ENCODE peak calls at places on chromosomes 6 and 20, in four cellular contexts. C, P, F and H are unnamed samples.

GRCh38 chr20:17710379-17711305 is 10.9 kb downstream of the BANF2 start:
- DNase-seq in C (peak), P (peak), F (no peak), H (no peak)

GRCh38 chr6:166258854-166259276 is 49.3 kb downstream of the PRR18 start:
- DNase-seq in C (peak), P (no peak), F (no peak), H (no peak)

GRCh38 chr6:168109171-168109570 is 30.2 kb upstream of the FRMD1 start:
- DNase-seq in C (no peak), P (no peak), F (no peak), H (no peak)

GRCh38 chr20:14401479-14402138 is 64.2 kb upstream of the FLRT3 start:
- DNase-seq in C (no peak), P (no peak), F (no peak), H (no peak)

GRCh38 chr20:58907481-58908137 is 55.1 kb downstream of the GNAS start:
- DNase-seq in C (peak), P (peak), F (no peak), H (peak)

GRCh38 chr6:157461000-157461915 is 80.3 kb downstream of the ZDHHC14 start:
- DNase-seq in C (peak), P (peak), F (no peak), H (peak)

GRCh38 chr20:63116412-63117106 is 99.4 kb downstream of the YTHDF1 start:
- DNase-seq in C (peak), P (no peak), F (peak), H (no peak)

GRCh38 chr6:141744194-141744925 is 388.4 kb upstream of the GJE1 start:
- DNase-seq in C (no peak), P (no peak), F (no peak), H (no peak)

DNA sequence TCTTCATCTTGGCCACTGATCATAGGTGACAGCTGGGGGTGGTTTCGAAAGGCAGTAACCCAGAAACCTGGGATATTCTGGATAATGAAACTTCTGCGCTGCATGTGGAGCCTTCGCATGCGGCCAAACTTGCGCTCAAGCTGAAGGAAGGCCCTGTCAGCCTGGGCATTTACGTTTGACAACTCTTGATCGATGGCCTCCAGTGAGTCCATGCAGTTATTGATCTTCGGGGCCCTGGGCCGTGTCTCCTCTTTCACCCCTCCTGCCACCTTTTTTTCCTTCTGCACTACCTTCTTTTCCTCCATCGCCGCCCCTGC is 729 bp downstream of the TSPYL4 start:
- DNase-seq in C (no peak), P (no peak), F (no peak), H (no peak)
- TF ChIP-seq BRCA1 in C (no peak), P (no peak), F (no peak), H (no peak)

GRCh38 chr6:111806561-111807497 is 66.4 kb downstream of the FYN start:
- DNase-seq in C (no peak), P (no peak), F (no peak), H (no peak)
- TF ChIP-seq BRCA1 in C (no peak), P (no peak), F (no peak), H (no peak)

GRCh38 chr20:24470031-24470781 is 777 bp downstream of the SYNDIG1 start:
- DNase-seq in C (no peak), P (no peak), F (peak), H (no peak)

GRCh38 chr20:24472426-24472825 is 3.0 kb downstream of the SYNDIG1 start:
- DNase-seq in C (no peak), P (no peak), F (no peak), H (no peak)

GRCh38 chr20:24468401-24469115 is 871 bp upstream of the SYNDIG1 start:
- DNase-seq in C (no peak), P (no peak), F (no peak), H (no peak)

GRCh38 chr20:24470782-24471582 is 1.6 kb downstream of the SYNDIG1 start:
- DNase-seq in C (no peak), P (no peak), F (peak), H (no peak)

DNA sequence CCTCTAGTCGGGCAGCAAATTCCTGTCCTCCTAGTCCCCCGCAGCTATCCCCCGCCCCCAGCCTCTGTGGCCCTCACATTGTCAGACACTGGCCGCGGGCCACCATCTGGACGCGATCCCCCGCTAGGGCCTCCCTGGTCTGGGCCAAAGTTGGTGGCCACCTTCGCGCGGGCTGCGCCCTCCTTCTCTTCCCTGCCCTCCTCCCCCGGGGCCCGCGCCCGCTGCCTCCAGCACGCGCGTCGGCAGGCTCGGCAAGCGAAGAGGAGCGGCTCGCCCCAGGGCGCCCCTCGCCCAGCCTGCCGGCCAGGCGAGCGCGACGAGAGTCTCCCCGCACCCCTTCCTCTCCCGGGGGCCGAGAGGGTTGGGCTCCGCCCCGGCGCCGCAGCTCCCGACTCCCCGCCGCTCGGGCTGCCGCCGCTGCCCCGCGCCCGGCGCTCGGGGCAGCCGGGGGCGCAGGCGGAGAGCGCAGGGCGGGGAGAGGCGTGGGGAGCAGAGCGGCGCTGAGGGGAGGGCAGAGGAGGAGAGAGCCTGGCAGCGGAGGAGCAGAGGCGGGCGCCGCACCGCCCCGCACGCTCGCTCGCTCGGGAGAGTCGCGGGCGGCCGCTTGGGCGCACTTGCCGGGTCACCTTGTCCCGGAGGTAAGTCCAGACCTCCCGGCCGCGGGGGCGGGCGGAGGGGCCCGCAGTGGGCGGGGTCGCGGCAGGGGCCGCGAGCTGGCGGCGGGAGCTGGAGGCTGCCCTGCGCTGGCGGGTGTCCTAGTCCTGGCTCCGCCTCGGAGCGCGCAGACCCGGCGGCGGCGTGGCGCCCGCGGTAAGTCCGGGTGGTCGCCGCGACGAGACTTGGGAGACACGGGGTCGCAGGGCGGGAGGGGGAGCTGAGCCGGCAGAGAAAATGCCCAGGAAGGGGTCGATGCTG is at the start of gene SYNDIG1:
- DNase-seq in C (no peak), P (no peak), F (peak), H (no peak)
- TF ChIP-seq BRCA1 in C (no peak), P (no peak), F (no peak), H (no peak)

GRCh38 chr6:44261581-44261980 is 3.8 kb downstream of the NFKBIE start:
- DNase-seq in C (no peak), P (no peak), F (no peak), H (no peak)

GRCh38 chr6:44264154-44265002 is 973 bp downstream of the NFKBIE start:
- DNase-seq in C (peak), P (no peak), F (no peak), H (no peak)

GRCh38 chr6:44265003-44265842 is at the start of gene NFKBIE:
- DNase-seq in C (peak), P (peak), F (peak), H (no peak)

GRCh38 chr6:44262467-44263356 is 2.6 kb downstream of the NFKBIE start:
- DNase-seq in C (no peak), P (no peak), F (no peak), H (no peak)

GRCh38 chr6:44263357-44264100 is 1.8 kb downstream of the NFKBIE start:
- DNase-seq in C (peak), P (no peak), F (no peak), H (no peak)
- TF ChIP-seq BRCA1 in C (no peak), P (no peak), F (no peak), H (no peak)

GRCh38 chr20:35444226-35444625 is 6.2 kb upstream of the GDF5 start:
- DNase-seq in C (no peak), P (no peak), F (no peak), H (no peak)

GRCh38 chr20:35447082-35447789 is 8.2 kb upstream of the CEP250 start:
- DNase-seq in C (peak), P (peak), F (peak), H (peak)

GRCh38 chr20:35446356-35447078 is 8.5 kb upstream of the GDF5 start:
- DNase-seq in C (no peak), P (no peak), F (no peak), H (no peak)

GRCh38 chr20:35437599-35437998 is 429 bp downstream of the GDF5 start:
- DNase-seq in C (no peak), P (no peak), F (no peak), H (no peak)

GRCh38 chr20:35443003-35443402 is 5.0 kb upstream of the GDF5 start:
- DNase-seq in C (no peak), P (no peak), F (no peak), H (no peak)
- TF ChIP-seq BRCA1 in C (no peak), P (no peak), F (no peak), H (no peak)

GRCh38 chr6:5765141-5765760 is 241.5 kb downstream of the NRN1 start:
- DNase-seq in C (no peak), P (no peak), F (no peak), H (no peak)

GRCh38 chr6:5762561-5762968 is 244.2 kb downstream of the NRN1 start:
- DNase-seq in C (no peak), P (no peak), F (no peak), H (no peak)

GRCh38 chr6:5764401-5764955 is 242.2 kb downstream of the NRN1 start:
- DNase-seq in C (no peak), P (no peak), F (no peak), H (peak)

GRCh38 chr6:5763407-5763806 is 243.3 kb downstream of the NRN1 start:
- DNase-seq in C (no peak), P (no peak), F (no peak), H (no peak)

GRCh38 chr6:5763871-5764270 is 242.9 kb downstream of the NRN1 start:
- DNase-seq in C (no peak), P (no peak), F (no peak), H (peak)
- TF ChIP-seq BRCA1 in C (no peak), P (no peak), F (no peak), H (no peak)

GRCh38 chr6:89888871-89889270 is 5.4 kb upstream of the GJA10 start:
- DNase-seq in C (no peak), P (no peak), F (no peak), H (no peak)

GRCh38 chr6:89887452-89888137 is 6.7 kb upstream of the GJA10 start:
- DNase-seq in C (no peak), P (no peak), F (peak), H (no peak)

GRCh38 chr6:89888138-89888514 is 6.1 kb upstream of the GJA10 start:
- DNase-seq in C (no peak), P (no peak), F (no peak), H (no peak)

DNA sequence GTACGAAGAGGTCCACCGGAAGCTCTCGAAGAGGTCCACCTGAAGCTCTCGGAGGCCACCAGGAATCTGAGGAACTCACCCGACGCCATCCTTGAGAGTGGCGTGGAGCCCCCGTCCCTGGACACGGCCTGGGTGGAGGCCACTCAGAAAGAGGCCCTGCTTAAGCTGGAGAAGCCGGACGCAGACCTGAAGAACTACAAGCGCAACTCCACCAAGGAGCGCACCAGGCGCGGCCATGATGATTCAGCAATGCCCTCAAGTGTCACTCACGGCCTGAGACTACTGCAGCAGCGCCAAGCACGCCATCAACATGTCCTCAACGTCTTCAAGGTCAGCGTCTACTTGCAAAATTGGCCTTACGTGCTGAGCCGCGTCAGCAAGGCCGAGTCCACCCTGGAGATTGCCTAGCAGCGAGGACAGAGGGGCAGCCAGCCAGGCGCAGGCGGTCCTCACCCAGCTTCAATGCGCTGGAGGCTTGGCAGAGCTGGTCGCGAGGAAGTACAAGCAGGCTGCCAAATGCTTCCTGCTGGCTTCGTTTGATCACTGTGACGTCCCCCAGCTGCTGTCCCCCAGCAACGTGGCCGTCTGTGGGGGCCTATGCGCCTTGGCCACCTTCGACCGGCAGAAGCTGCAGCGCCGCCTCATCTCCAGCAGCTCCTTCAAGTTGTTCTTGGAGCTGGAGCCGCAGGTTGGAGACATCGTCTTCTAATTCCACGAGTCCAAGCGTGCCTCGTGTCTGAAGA is 7.7 kb upstream of the GJA10 start:
- DNase-seq in C (no peak), P (no peak), F (no peak), H (no peak)
- TF ChIP-seq BRCA1 in C (no peak), P (no peak), F (no peak), H (no peak)

GRCh38 chr20:5570442-5570841 is 179.8 kb upstream of the SHLD1 start:
- DNase-seq in C (no peak), P (no peak), F (no peak), H (no peak)
- TF ChIP-seq BRCA1 in C (no peak), P (no peak), F (no peak), H (no peak)

DNA sequence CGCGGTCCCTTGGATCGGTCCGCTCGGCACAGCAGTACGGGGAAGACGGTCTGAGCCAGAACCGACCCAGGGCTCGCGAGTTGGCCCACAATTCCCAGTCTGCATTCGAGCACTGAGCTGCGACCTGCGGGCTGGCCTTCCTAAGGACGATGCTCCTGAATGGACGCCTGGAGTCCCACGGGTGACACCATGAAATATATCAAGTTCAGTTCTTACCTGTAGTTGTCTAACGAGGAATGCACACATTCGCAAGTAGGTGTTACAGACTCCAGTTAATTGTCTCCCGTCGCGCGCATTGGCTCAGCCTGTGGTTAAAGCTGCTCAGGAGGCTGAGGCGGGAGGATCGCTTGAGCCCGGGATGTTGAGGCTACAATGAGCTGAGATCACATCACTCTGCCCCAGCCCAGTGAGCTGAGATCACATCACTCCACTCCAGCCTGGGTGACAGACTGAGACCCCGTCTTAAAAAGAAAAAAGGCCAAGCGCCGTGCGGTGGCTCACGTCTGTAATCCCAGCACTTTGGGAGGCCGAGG is 802 bp downstream of the PEX7 start:
- DNase-seq in C (no peak), P (no peak), F (no peak), H (no peak)
- TF ChIP-seq BRCA1 in C (no peak), P (no peak), F (no peak), H (no peak)